ENCODE peak calls at places on chromosome 1, in six cellular contexts. One of them, this sample, is unnamed.

GRCh38 chr1:1435094-1435903 is at the start of gene VWA1:
- DNase-seq in lower lobe of right lung: peak; percentile 72
- DNase-seq in T-helper 17 cell: peak; percentile 49
- DNase-seq in Caki2: peak; percentile 56
- DNase-seq in mucosa of descending colon: peak; percentile 84
- DNase-seq in memory B cell: peak; percentile 75
- DNase-seq in this sample: peak; percentile 34

GRCh38 chr1:6313382-6314265 is 52.7 kb upstream of the GPR153 start:
- DNase-seq in Caki2: no peak
- DNase-seq in T-helper 17 cell: no peak
- DNase-seq in lower lobe of right lung: no peak
- DNase-seq in memory B cell: no peak
- DNase-seq in mucosa of descending colon: no peak
- DNase-seq in this sample: no peak

GRCh38 chr1:58855351-58856165 is 71.7 kb upstream of the JUN start:
- DNase-seq in T-helper 17 cell: no peak
- DNase-seq in Caki2: peak; percentile 75
- DNase-seq in memory B cell: no peak
- DNase-seq in mucosa of descending colon: no peak
- DNase-seq in lower lobe of right lung: no peak
- DNase-seq in this sample: no peak

GRCh38 chr1:228236744-228237143 is 28.9 kb downstream of the OBSCN start:
- DNase-seq in T-helper 17 cell: no peak
- DNase-seq in lower lobe of right lung: no peak
- DNase-seq in memory B cell: no peak
- DNase-seq in mucosa of descending colon: peak; percentile 78
- DNase-seq in Caki2: no peak
- DNase-seq in this sample: peak; percentile 61

GRCh38 chr1:54300395-54300794 is 100.4 kb downstream of the MRPL37 start:
- DNase-seq in memory B cell: no peak
- DNase-seq in Caki2: no peak
- DNase-seq in T-helper 17 cell: no peak
- DNase-seq in lower lobe of right lung: no peak
- DNase-seq in mucosa of descending colon: no peak
- DNase-seq in this sample: no peak

GRCh38 chr1:208501542-208501941 is 257.4 kb upstream of the PLXNA2 start:
- DNase-seq in Caki2: no peak
- DNase-seq in lower lobe of right lung: no peak
- DNase-seq in T-helper 17 cell: no peak
- DNase-seq in mucosa of descending colon: no peak
- DNase-seq in memory B cell: no peak
- DNase-seq in this sample: no peak

GRCh38 chr1:101235696-101236545 is 898 bp upstream of the S1PR1 start:
- DNase-seq in memory B cell: peak; percentile 60
- DNase-seq in Caki2: no peak
- DNase-seq in mucosa of descending colon: peak; percentile 25
- DNase-seq in T-helper 17 cell: peak; percentile 50
- DNase-seq in lower lobe of right lung: peak; percentile 65
- DNase-seq in this sample: peak; percentile 42

GRCh38 chr1:8165595-8166360 is 139.7 kb upstream of the ERRFI1 start:
- DNase-seq in memory B cell: no peak
- DNase-seq in T-helper 17 cell: no peak
- DNase-seq in Caki2: no peak
- DNase-seq in lower lobe of right lung: peak; percentile 1
- DNase-seq in mucosa of descending colon: no peak
- DNase-seq in this sample: no peak

GRCh38 chr1:71859806-71860205 is 422.5 kb downstream of the NEGR1 start:
- DNase-seq in Caki2: no peak
- DNase-seq in T-helper 17 cell: no peak
- DNase-seq in mucosa of descending colon: no peak
- DNase-seq in memory B cell: no peak
- DNase-seq in lower lobe of right lung: no peak
- DNase-seq in this sample: no peak

GRCh38 chr1:75233302-75233929 is 99.2 kb downstream of the LHX8 start:
- DNase-seq in lower lobe of right lung: no peak
- DNase-seq in mucosa of descending colon: no peak
- DNase-seq in Caki2: peak; percentile 25
- DNase-seq in memory B cell: no peak
- DNase-seq in T-helper 17 cell: no peak
- DNase-seq in this sample: peak; percentile 40